ENCODE peak calls at places on chromosomes 4 and X, in ten cellular contexts. R is tibial nerve, Q is adrenal gland, N is right lobe of liver, Z is sigmoid colon, P is neuronal stem cell, H is colonic mucosa, L is lower lobe of right lung, G is left lung, J is left ventricle myocardium inferior. A is an unnamed sample. For H3K4me1, the result is how much of the 10 kb centered on the place peaks cover.

GRCh38 chr4:105088110-105088879 is 58.4 kb upstream of the TET2 start:
- DNase-seq in Z (no peak), P (no peak), R (peak), H (peak), L (no peak), Q (no peak), N (no peak), G (no peak), J (no peak), A (no peak)

GRCh38 chrX:2572740-2573139 is 72.0 kb upstream of the DHRSX start:
- DNase-seq in J (no peak), L (no peak), R (no peak), Z (no peak), Q (no peak), G (no peak), P (no peak), H (no peak), N (no peak), A (no peak)

GRCh38 chr4:20313237-20314030 is 61.7 kb downstream of the SLIT2 start:
- DNase-seq in R (no peak), N (peak), G (peak), L (no peak), Q (peak), P (peak), H (peak), J (no peak), Z (no peak), A (no peak)

GRCh38 chrX:47483310-47484268 is 567 bp upstream of the ZNF41 start:
- DNase-seq in N (peak), G (no peak), H (peak), P (no peak), L (peak), J (peak), Z (peak), Q (peak), R (peak), A (peak)

GRCh38 chr4:153570228-153570973 is 104.2 kb downstream of the TMEM131L start:
- DNase-seq in Z (no peak), N (no peak), H (no peak), R (no peak), J (no peak), L (no peak), P (no peak), G (no peak), Q (no peak), A (no peak)

GRCh38 chr4:100796333-100796732 is 278.5 kb upstream of the EMCN start:
- DNase-seq in P (no peak), R (no peak), N (no peak), J (no peak), H (no peak), L (no peak), G (no peak), Z (no peak), Q (no peak), A (no peak)

GRCh38 chrX:115350696-115351408 is 61.3 kb downstream of the LUZP4 start:
- DNase-seq in P (no peak), H (no peak), G (no peak), N (no peak), Q (no peak), R (no peak), L (no peak), J (no peak), Z (no peak), A (no peak)

GRCh38 chr4:176792348-176793059 is at the start of gene VEGFC:
- DNase-seq in H (peak), R (no peak), Q (peak), P (peak), L (peak), G (peak), N (peak), J (peak), Z (peak), A (peak)

GRCh38 chrX:129577473-129577872 is 37.4 kb downstream of the OCRL start:
- DNase-seq in Z (no peak), N (no peak), G (no peak), Q (peak), J (no peak), R (peak), L (no peak), P (no peak), H (no peak), A (no peak)

GRCh38 chr4:159401791-159402380 is 299.0 kb downstream of the RAPGEF2 start:
- DNase-seq in Z (no peak), L (no peak), Q (no peak), R (no peak), N (no peak), P (no peak), J (no peak), H (no peak), G (no peak), A (no peak)
- H3K27ac ChIP-seq in Z (no peak), L (no peak), Q (no peak), R (no peak), N (no peak), P (no peak), J (peak), H (no peak), G (no peak), A (no peak)

DNA sequence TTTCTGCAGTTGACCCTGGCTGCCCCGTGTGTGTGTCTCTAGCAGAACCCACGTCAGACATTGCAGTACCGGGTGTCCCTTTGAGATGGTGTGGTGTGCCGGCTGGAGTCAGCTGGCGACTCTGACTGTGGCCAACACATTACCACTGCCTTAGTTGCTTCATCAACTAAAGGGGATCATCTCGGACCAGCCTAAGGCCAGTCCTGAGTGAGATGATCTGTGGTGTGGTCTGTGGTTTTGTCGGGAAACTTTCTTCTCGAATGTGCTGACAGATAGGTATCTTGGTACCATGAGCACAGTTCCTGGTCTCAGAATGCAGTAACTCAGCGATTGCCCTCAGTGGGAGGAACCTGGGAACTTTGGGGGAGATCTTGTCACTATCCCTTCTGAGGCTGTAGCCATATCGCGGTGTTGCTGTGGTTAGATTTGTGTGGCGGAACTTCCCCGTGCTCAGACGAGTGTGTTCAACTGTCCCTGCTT is 15.8 kb downstream of the TBC1D14 start:
- DNase-seq in R (no peak), H (no peak), J (no peak), Z (peak), P (no peak), G (peak), N (no peak), Q (peak), L (peak), A (no peak)
- H3K4me1 ChIP-seq in R (under half), H (under half), J (half or more), Z (under half), P (under half), G (under half), N (under half), Q (half or more), L (half or more), A (under half)

GRCh38 chr4:2598661-2599654 is 62.5 kb downstream of the FAM193A start:
- DNase-seq in Z (no peak), Q (no peak), J (no peak), H (no peak), R (no peak), N (no peak), G (no peak), L (no peak), P (no peak), A (peak)
- H3K27ac ChIP-seq in Z (peak), Q (peak), J (peak), H (no peak), R (no peak), N (no peak), G (peak), L (peak), P (no peak), A (no peak)

GRCh38 chr4:121459056-121459455 is 78.2 kb upstream of the QRFPR start:
- DNase-seq in N (no peak), H (no peak), G (no peak), L (no peak), Q (no peak), J (no peak), P (no peak), Z (no peak), R (no peak), A (no peak)

GRCh38 chr4:121455285-121455684 is 74.5 kb upstream of the QRFPR start:
- DNase-seq in L (no peak), N (no peak), P (no peak), J (no peak), Z (no peak), Q (no peak), R (no peak), G (peak), H (no peak), A (no peak)

GRCh38 chr4:121457278-121457875 is 76.6 kb upstream of the QRFPR start:
- DNase-seq in L (no peak), J (no peak), Z (no peak), G (no peak), H (no peak), N (no peak), Q (no peak), R (no peak), P (no peak), A (no peak)

GRCh38 chr4:121451310-121451709 is 70.5 kb upstream of the QRFPR start:
- DNase-seq in Q (no peak), H (no peak), L (no peak), N (no peak), J (no peak), R (no peak), P (no peak), G (no peak), Z (no peak), A (no peak)

DNA sequence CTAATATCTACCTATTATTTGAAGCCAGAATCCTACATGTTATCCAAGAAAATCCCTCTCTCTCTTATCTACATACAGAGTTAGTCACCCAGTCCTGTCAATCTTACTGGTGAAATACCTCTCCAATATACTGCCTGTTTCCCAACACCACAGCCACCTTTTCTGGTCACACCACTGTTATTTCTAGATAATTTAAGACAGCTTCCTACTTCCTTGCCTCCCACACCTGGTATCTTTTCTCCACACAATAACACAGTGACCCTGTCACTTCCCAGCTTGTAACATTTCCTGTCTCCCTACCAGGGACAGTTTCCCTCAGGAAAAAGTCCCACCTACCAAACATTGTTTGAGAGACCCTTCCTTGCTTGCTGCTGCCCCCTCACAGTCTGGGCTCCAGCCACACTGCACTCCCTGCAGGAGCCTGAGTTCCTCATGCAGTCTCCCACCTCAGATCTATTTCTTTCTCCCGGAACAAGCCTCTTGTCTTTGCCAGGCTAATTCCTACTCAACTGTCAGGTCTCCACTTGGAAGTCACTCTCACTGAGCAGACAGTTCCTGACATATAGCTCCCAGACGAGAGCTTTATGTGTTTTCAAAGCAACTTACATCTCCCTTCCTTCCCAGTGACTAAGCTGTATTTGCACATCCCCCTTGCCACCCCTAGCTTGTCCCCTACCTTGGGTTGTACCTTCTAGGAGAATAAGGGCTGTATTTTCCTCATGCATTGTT is 73.6 kb upstream of the QRFPR start:
- DNase-seq in N (no peak), H (no peak), P (no peak), L (no peak), Z (no peak), R (no peak), G (no peak), J (no peak), Q (no peak), A (no peak)
- H3K4me1 ChIP-seq in N (under half), H (under half), P (under half), L (under half), Z (under half), R (under half), G (under half), J (under half), Q (under half), A (under half)

DNA sequence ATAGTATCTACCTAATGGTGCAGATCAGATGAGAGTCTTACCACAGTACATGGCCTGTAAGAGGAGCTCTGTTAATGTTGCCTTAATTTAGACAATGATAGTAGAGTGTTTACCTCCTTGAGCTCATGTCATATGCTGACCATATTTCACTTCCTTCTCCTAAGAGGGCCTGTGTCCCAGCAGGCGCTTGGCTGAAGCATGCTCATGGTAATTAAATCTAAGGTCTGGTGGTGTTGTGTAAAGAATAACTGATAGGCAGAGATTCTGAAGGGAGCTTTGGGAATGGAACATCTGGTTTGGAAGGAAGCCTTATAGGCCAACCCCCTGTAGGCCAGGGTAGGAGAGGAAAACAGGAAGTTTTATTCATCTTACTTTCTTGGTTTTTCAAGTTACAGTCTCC is 300.2 kb downstream of the USP46 start:
- DNase-seq in H (no peak), N (no peak), L (no peak), G (no peak), Z (no peak), R (no peak), P (no peak), J (peak), Q (no peak), A (no peak)
- H3K27ac ChIP-seq in H (no peak), N (no peak), L (no peak), G (no peak), Z (no peak), R (no peak), P (no peak), J (peak), Q (no peak), A (no peak)

GRCh38 chr4:6349896-6350295 is 80.2 kb downstream of the WFS1 start:
- DNase-seq in J (no peak), Z (no peak), N (no peak), G (peak), Q (no peak), P (no peak), R (no peak), H (no peak), L (no peak), A (no peak)

GRCh38 chr4:6354119-6354518 is 84.5 kb downstream of the WFS1 start:
- DNase-seq in Z (no peak), H (no peak), R (no peak), L (no peak), G (peak), N (no peak), Q (no peak), J (no peak), P (no peak), A (no peak)

GRCh38 chr4:6350646-6351045 is 81.0 kb downstream of the WFS1 start:
- DNase-seq in R (no peak), Q (no peak), L (no peak), G (peak), Z (no peak), P (no peak), N (no peak), H (no peak), J (no peak), A (no peak)

GRCh38 chr4:6352031-6352763 is 82.5 kb downstream of the WFS1 start:
- DNase-seq in J (no peak), G (peak), Q (no peak), Z (no peak), P (no peak), L (no peak), R (no peak), H (no peak), N (no peak), A (no peak)

DNA sequence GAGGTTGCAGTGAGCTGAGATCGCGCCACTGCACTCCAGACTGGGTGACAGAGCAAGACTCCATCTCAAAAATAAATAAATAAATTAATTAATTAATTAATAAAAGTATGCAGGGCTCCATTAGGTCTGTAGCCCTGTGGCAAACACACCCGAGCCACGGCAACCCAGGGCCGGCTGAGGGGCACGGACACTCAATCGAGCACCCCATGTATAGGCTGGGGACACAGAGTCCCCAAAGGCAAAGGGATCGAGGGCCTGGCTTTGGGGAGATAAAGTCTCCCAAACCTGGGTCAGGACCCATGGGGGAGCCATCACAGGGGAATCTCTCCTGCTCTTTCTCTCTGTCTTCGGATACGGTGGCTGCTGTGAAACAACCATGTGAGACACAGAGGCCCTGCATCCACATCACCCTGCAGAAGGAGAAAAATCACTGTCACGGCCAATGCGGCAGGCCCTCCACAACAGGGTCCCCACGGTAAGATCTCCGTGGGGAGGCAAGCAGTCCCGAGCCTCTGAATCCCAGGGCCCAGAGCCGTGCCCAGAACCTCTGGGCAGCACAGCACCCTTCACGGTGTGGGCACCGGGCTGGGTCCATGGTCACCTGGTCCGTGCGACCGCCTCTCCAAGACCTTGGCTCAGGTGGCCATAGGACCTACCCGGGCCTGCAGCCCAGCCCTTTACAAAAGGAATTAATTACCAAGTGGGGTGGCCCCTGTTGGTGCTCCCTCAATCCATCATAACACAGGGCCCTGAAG is 81.8 kb downstream of the WFS1 start:
- DNase-seq in Q (no peak), J (no peak), L (no peak), H (no peak), R (no peak), G (peak), Z (no peak), N (no peak), P (no peak), A (no peak)
- H3K4me1 ChIP-seq in Q (under half), J (under half), L (under half), H (under half), R (under half), G (under half), Z (under half), N (under half), P (under half), A (under half)

GRCh38 chr4:184526228-184526627 is 51.9 kb upstream of the IRF2 start:
- DNase-seq in R (no peak), L (no peak), Z (no peak), J (no peak), H (no peak), Q (no peak), N (no peak), P (no peak), G (no peak), A (no peak)

GRCh38 chr4:184529283-184529682 is 54.9 kb upstream of the IRF2 start:
- DNase-seq in H (no peak), G (no peak), L (no peak), N (no peak), P (no peak), R (no peak), J (no peak), Q (no peak), Z (no peak), A (no peak)

GRCh38 chr4:184528713-184529112 is 54.4 kb upstream of the IRF2 start:
- DNase-seq in R (no peak), L (no peak), P (no peak), N (no peak), H (no peak), Z (no peak), J (no peak), Q (no peak), G (no peak), A (no peak)
- H3K27ac ChIP-seq in R (no peak), L (no peak), P (no peak), N (no peak), H (no peak), Z (no peak), J (no peak), Q (no peak), G (no peak), A (no peak)

A was measured in upper lobe of right lung.